ENCODE peak calls at places on chromosomes 5 and 9, in six cellular contexts. D, L, R, W, U and S are unnamed samples.

GRCh38 chr5:111063709-111064322 is 7.7 kb upstream of the TSLP start:
- DNase-seq in R (peak; percentile 31), W (no peak), D (peak; percentile 31), L (peak; percentile 31), U (no peak), S (no peak)

GRCh38 chr9:693460-694390 is 147.8 kb upstream of the DMRT1 start:
- DNase-seq in U (no peak), R (no peak), L (no peak), W (no peak), D (no peak), S (no peak)

GRCh38 chr5:125717209-125717608 is 706.0 kb upstream of the GRAMD2B start:
- DNase-seq in D (no peak), W (no peak), L (peak; percentile 74), U (no peak), R (no peak), S (no peak)

GRCh38 chr5:55613112-55613868 is 78.5 kb upstream of the PLPP1 start:
- DNase-seq in W (no peak), U (no peak), R (no peak), L (no peak), D (no peak), S (no peak)

GRCh38 chr5:35651002-35651756 is 33.5 kb downstream of the SPEF2 start:
- DNase-seq in W (peak; percentile 3), L (peak; percentile 32), D (peak; percentile 24), U (no peak), R (peak; percentile 24), S (no peak)

GRCh38 chr5:95884021-95884333 is 61.5 kb upstream of the GLRX start:
- DNase-seq in U (peak; percentile 37), W (no peak), R (no peak), L (no peak), D (no peak), S (no peak)

GRCh38 chr9:7011395-7012067 is 253.8 kb downstream of the KDM4C start:
- DNase-seq in D (no peak), L (no peak), U (no peak), R (no peak), W (no peak), S (peak; percentile 13)

GRCh38 chr9:136591191-136591752 is 45.4 kb upstream of the NOTCH1 start:
- DNase-seq in D (no peak), W (no peak), R (no peak), L (no peak), U (no peak), S (no peak)

GRCh38 chr9:91494751-91495150 is 71.1 kb upstream of the NFIL3 start:
- DNase-seq in L (no peak), U (no peak), R (no peak), D (no peak), W (no peak), S (no peak)

GRCh38 chr9:124202447-124202971 is 55.2 kb upstream of the NEK6 start:
- DNase-seq in D (no peak), U (peak; percentile 90), L (no peak), R (no peak), W (no peak), S (peak; percentile 98)

GRCh38 chr9:98215821-98216220 is 23.4 kb upstream of the CORO2A start:
- DNase-seq in W (no peak), U (no peak), L (no peak), D (no peak), R (peak; percentile 82), S (no peak)

GRCh38 chr5:179617930-179618329 is 5.5 kb downstream of the HNRNPH1 start:
- DNase-seq in W (no peak), D (no peak), R (no peak), U (peak; percentile 3), L (no peak), S (no peak)

GRCh38 chr5:59104400-59105117 is 521.7 kb downstream of the RAB3C start:
- DNase-seq in R (no peak), W (no peak), U (no peak), D (no peak), L (no peak), S (no peak)

GRCh38 chr5:37090781-37091180 is 158.4 kb downstream of the CPLANE1 start:
- DNase-seq in D (no peak), W (no peak), R (no peak), U (no peak), L (no peak), S (no peak)

GRCh38 chr5:37090123-37090726 is 159.0 kb downstream of the CPLANE1 start:
- DNase-seq in U (no peak), L (peak; percentile 84), W (no peak), D (no peak), R (no peak), S (no peak)

GRCh38 chr5:37088041-37088440 is 161.1 kb downstream of the CPLANE1 start:
- DNase-seq in R (no peak), W (no peak), D (no peak), L (no peak), U (no peak), S (no peak)

GRCh38 chr5:37086466-37087178 is 162.6 kb downstream of the CPLANE1 start:
- DNase-seq in L (peak; percentile 56), D (no peak), W (peak; percentile 39), R (no peak), U (no peak), S (no peak)
- TF ChIP-seq JUND in L (no peak), D (no peak), W (no peak), R (no peak), U (no peak), S (no peak)

DNA sequence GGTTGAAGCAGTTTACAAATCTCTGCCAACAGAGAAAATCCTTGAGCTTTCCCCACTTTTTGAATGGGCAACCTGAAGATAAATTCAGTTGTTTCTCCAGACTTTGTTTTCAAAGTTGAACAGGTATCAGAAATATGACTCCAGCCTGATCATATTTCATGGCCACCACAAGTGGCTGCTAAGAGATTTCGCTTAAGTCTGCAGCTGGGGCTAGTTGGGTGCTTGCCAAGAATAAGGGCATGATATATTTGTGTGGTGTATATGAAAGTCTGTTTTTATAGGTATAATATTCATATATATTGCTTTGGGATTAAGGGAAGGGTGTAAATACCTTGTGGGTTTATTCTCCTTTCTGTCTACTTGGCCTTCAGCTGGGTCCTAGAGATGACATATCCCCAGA is 168.4 kb upstream of the GDNF start:
- DNase-seq in L (no peak), R (no peak), U (no peak), D (no peak), W (no peak), S (no peak)
- TF ChIP-seq RAD21 in L (no peak), R (no peak), U (no peak), D (no peak), W (no peak), S (no peak)

GRCh38 chr9:131982683-131983239 is 96.9 kb downstream of the MED27 start:
- DNase-seq in L (no peak), D (no peak), U (no peak), R (no peak), W (no peak), S (peak; percentile 37)
- TF ChIP-seq JUND in L (no peak), D (no peak), U (no peak), R (no peak), W (no peak), S (no peak)

GRCh38 chr5:76775921-76776320 is 42.9 kb upstream of the F2RL1 start:
- DNase-seq in R (no peak), W (no peak), L (no peak), U (no peak), D (no peak), S (no peak)
- TF ChIP-seq RAD21 in R (no peak), W (no peak), L (no peak), U (no peak), D (no peak), S (no peak)